ENCODE peak calls at places on chromosomes 16 and 17, in ten cellular contexts. V is transverse colon, K is Panc1, B is SK-N-SH, I is endothelial cell of umbilical vein, A is HCT116, L is suprapubic skin, S is upper lobe of left lung, U is H1, E is stomach. C is an unnamed sample. For H3K36me3, the result is how much of the 10 kb centered on the place peaks cover.

GRCh38 chr16:70158261-70158939 is 15.2 kb upstream of the CLEC18C start:
- DNase-seq in U (no peak), S (no peak), V (no peak), I (peak), A (no peak), K (no peak), L (peak), B (peak), E (no peak), C (no peak)

GRCh38 chr17:64732336-64733006 is 70.4 kb upstream of the SMURF2 start:
- DNase-seq in B (peak), V (no peak), E (no peak), U (no peak), S (no peak), K (no peak), L (peak), I (peak), A (no peak), C (no peak)

GRCh38 chr16:88886915-88887521 is 20.6 kb upstream of the PABPN1L start:
- DNase-seq in S (peak), I (no peak), V (peak), U (no peak), E (peak), B (no peak), A (no peak), L (no peak), K (no peak), C (no peak)

GRCh38 chr17:35947156-35947585 is 3.7 kb upstream of the LYZL6 start:
- DNase-seq in E (peak), S (no peak), K (peak), U (no peak), L (no peak), B (peak), V (peak), A (peak), I (peak), C (no peak)

GRCh38 chr17:74097461-74098131 is 105.9 kb upstream of the RPL38 start:
- DNase-seq in V (no peak), E (no peak), B (no peak), L (no peak), S (no peak), K (no peak), I (no peak), U (no peak), A (no peak), C (no peak)

GRCh38 chr17:68910256-68910705 is 44.9 kb downstream of the ABCA8 start:
- DNase-seq in U (no peak), A (no peak), L (no peak), B (no peak), E (no peak), K (no peak), V (no peak), I (no peak), S (no peak), C (no peak)

GRCh38 chr16:65538945-65539344 is 417.1 kb upstream of the CDH11 start:
- DNase-seq in U (no peak), B (no peak), E (no peak), S (no peak), L (no peak), I (no peak), K (no peak), V (no peak), A (no peak), C (no peak)

GRCh38 chr17:63700528-63701441 is 860 bp upstream of the LIMD2 start:
- DNase-seq in A (no peak), I (peak), L (peak), U (no peak), K (no peak), S (peak), B (peak), V (peak), E (peak), C (no peak)

GRCh38 chr17:32429598-32429997 is 14.7 kb upstream of the PSMD11 start:
- DNase-seq in B (no peak), E (no peak), U (no peak), S (no peak), A (no peak), I (no peak), L (no peak), K (no peak), V (no peak), C (no peak)

GRCh38 chr16:80804451-80805383 is at the start of gene CDYL2:
- DNase-seq in B (peak), L (no peak), K (no peak), E (peak), U (no peak), I (no peak), S (peak), A (no peak), V (peak), C (no peak)

GRCh38 chr17:19630651-19631050 is 17.9 kb upstream of the ALDH3A2 start:
- DNase-seq in L (no peak), B (no peak), E (no peak), S (no peak), U (no peak), K (no peak), V (no peak), A (no peak), I (no peak), C (no peak)

GRCh38 chr17:57455063-57455914 is 199.0 kb downstream of the MSI2 start:
- DNase-seq in L (no peak), I (no peak), U (no peak), A (no peak), K (no peak), V (no peak), E (no peak), B (no peak), S (peak), C (no peak)

GRCh38 chr17:37176683-37177082 is 199.1 kb upstream of the C17orf78 start:
- DNase-seq in L (no peak), V (no peak), U (no peak), S (no peak), A (no peak), E (no peak), K (no peak), I (peak), B (no peak), C (no peak)

GRCh38 chr17:59498421-59499307 is 66.7 kb upstream of the DHX40 start:
- DNase-seq in L (no peak), E (no peak), B (peak), A (no peak), U (no peak), V (no peak), I (no peak), S (no peak), K (no peak), C (no peak)

GRCh38 chr17:17246879-17247278 is 9.9 kb upstream of the FLCN start:
- DNase-seq in I (no peak), E (no peak), L (no peak), K (no peak), U (no peak), V (no peak), S (peak), B (no peak), A (no peak), C (no peak)

GRCh38 chr16:28838558-28838918 is 7.6 kb downstream of the TUFM start:
- DNase-seq in B (no peak), L (no peak), K (no peak), U (no peak), V (no peak), A (no peak), E (no peak), S (no peak), I (no peak), C (no peak)

GRCh38 chr16:29664133-29664912 is 1.3 kb downstream of the SPN start:
- DNase-seq in U (no peak), K (no peak), V (peak), I (no peak), A (no peak), E (no peak), L (no peak), B (no peak), S (peak), C (no peak)

GRCh38 chr16:7983671-7984070 is 606.6 kb downstream of the TMEM114 start:
- DNase-seq in A (no peak), V (no peak), I (no peak), U (no peak), E (no peak), K (no peak), B (no peak), S (no peak), L (no peak), C (no peak)

GRCh38 chr17:13725286-13725990 is 123.7 kb upstream of the HS3ST3A1 start:
- DNase-seq in E (no peak), V (no peak), S (no peak), K (no peak), U (no peak), B (no peak), L (no peak), A (no peak), I (no peak), C (no peak)

GRCh38 chr16:72815348-72816318 is 232.3 kb downstream of the ZFHX3 start:
- DNase-seq in L (no peak), V (no peak), A (no peak), S (no peak), K (no peak), U (no peak), B (no peak), I (no peak), E (no peak), C (no peak)

GRCh38 chr16:72823961-72824490 is 223.9 kb downstream of the ZFHX3 start:
- DNase-seq in I (no peak), B (peak), E (no peak), U (no peak), K (no peak), S (no peak), A (no peak), V (no peak), L (no peak), C (no peak)

GRCh38 chr16:72818286-72818845 is 229.6 kb downstream of the ZFHX3 start:
- DNase-seq in V (no peak), B (no peak), E (no peak), I (no peak), K (no peak), U (peak), A (no peak), S (no peak), L (no peak), C (no peak)

GRCh38 chr16:72821551-72821950 is 226.4 kb downstream of the ZFHX3 start:
- DNase-seq in V (no peak), I (peak), A (no peak), U (no peak), B (no peak), K (no peak), S (no peak), L (no peak), E (no peak), C (no peak)

DNA sequence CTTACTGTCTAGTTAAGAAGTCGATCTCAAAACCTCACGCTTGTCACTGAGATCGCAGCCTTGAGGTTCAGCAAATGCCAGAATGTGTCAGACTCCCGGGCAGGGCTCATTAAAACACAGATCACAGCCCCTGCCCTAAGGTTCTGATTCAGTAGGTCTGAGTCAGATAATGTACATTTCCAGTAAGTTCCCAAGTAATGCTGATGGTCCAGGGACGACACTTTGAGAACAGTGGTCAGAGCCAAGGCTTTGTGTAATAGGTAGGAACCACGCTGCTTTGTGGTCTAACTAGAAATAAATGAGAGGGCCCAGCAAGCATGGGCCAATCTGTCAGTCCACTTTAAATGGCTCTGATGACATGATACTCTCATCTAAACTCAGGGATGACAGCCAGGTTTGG is 228.6 kb downstream of the ZFHX3 start:
- DNase-seq in U (no peak), S (no peak), A (no peak), K (no peak), I (no peak), B (no peak), E (no peak), L (no peak), V (no peak), C (no peak)
- H3K4me3 ChIP-seq in U (no peak), S (no peak), A (no peak), K (no peak), I (no peak), B (no peak), E (no peak), L (no peak), V (no peak), C (no peak)

GRCh38 chr17:50078430-50078829 is 16.7 kb upstream of the PDK2 start:
- DNase-seq in A (no peak), U (no peak), S (no peak), L (no peak), E (no peak), B (no peak), I (no peak), K (no peak), V (no peak), C (no peak)

GRCh38 chr17:50081757-50082156 is 13.4 kb upstream of the PDK2 start:
- DNase-seq in U (no peak), L (no peak), B (no peak), A (no peak), E (no peak), S (no peak), V (no peak), K (no peak), I (no peak), C (no peak)

GRCh38 chr17:50080096-50080480 is 15.1 kb upstream of the PDK2 start:
- DNase-seq in A (no peak), U (no peak), V (no peak), S (no peak), B (no peak), K (no peak), I (no peak), L (no peak), E (no peak), C (no peak)

GRCh38 chr17:50079334-50080095 is 15.6 kb upstream of the PDK2 start:
- DNase-seq in E (peak), A (peak), V (peak), L (no peak), I (peak), K (no peak), S (no peak), B (no peak), U (no peak), C (no peak)

DNA sequence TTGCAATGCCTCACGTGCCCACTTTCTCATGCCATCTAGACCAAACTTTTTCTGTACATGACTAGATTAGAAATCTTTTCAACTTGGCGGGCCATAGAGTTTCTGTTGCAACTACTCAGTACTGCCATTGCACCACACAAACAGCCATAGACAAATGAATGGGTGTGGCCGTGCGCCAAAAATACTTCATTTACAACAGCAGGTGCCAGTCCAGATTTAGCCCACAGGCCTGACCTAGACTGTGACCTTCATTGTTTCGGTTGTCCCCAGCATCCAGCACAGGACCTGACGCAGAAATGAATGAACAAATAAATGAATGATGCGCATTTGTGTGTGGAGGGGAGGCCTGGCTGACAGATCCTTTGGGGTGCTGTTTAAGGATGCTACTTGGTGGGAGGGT is 14.3 kb upstream of the PDK2 start:
- DNase-seq in B (no peak), S (no peak), L (no peak), A (no peak), I (no peak), K (no peak), U (no peak), E (peak), V (peak), C (no peak)
- H3K36me3 ChIP-seq in B (half or more), S (half or more), L (under half), A (half or more), I (under half), K (under half), U (under half), E (half or more), V (under half), C (under half)

GRCh38 chr17:81514485-81514734 is 1.8 kb upstream of the ACTG1 start:
- DNase-seq in E (no peak), U (no peak), S (no peak), I (no peak), V (no peak), K (no peak), L (no peak), A (no peak), B (no peak), C (no peak)

GRCh38 chr17:81514735-81515529 is 2.3 kb upstream of the ACTG1 start:
- DNase-seq in B (peak), S (peak), L (peak), U (no peak), I (peak), K (no peak), V (peak), E (peak), A (peak), C (no peak)

GRCh38 chr17:81517009-81517338 is 4.4 kb upstream of the ACTG1 start:
- DNase-seq in E (no peak), B (no peak), L (peak), K (no peak), S (no peak), A (no peak), V (no peak), U (no peak), I (no peak), C (no peak)

GRCh38 chr17:81516439-81516838 is 3.8 kb upstream of the ACTG1 start:
- DNase-seq in K (no peak), V (peak), U (no peak), L (peak), A (no peak), E (no peak), B (no peak), I (no peak), S (peak), C (no peak)

GRCh38 chr17:81515530-81516041 is 3.0 kb upstream of the ACTG1 start:
- DNase-seq in A (no peak), I (no peak), L (peak), K (no peak), E (no peak), V (no peak), U (no peak), B (peak), S (no peak), C (no peak)
- TF ChIP-seq POLR2AphosphoS5 in A (no peak), I (no peak), L (no peak), K (no peak), E (no peak), V (no peak), U (no peak), B (no peak), S (no peak), C (no peak)

GRCh38 chr17:79557276-79557675 is 53.6 kb downstream of the RBFOX3 start:
- DNase-seq in S (no peak), I (no peak), A (no peak), U (no peak), B (no peak), K (no peak), V (no peak), E (no peak), L (no peak), C (no peak)
- H3K4me3 ChIP-seq in S (no peak), I (no peak), A (no peak), U (no peak), B (no peak), K (no peak), V (no peak), E (no peak), L (no peak), C (no peak)

GRCh38 chr16:56384074-56384721 is 41.1 kb downstream of the AMFR start:
- DNase-seq in I (no peak), K (no peak), A (no peak), U (no peak), B (no peak), L (no peak), V (no peak), E (no peak), S (no peak), C (no peak)
- H3K36me3 ChIP-seq in I (under half), K (under half), A (half or more), U (under half), B (half or more), L (half or more), V (half or more), E (half or more), S (half or more), C (under half)

DNA sequence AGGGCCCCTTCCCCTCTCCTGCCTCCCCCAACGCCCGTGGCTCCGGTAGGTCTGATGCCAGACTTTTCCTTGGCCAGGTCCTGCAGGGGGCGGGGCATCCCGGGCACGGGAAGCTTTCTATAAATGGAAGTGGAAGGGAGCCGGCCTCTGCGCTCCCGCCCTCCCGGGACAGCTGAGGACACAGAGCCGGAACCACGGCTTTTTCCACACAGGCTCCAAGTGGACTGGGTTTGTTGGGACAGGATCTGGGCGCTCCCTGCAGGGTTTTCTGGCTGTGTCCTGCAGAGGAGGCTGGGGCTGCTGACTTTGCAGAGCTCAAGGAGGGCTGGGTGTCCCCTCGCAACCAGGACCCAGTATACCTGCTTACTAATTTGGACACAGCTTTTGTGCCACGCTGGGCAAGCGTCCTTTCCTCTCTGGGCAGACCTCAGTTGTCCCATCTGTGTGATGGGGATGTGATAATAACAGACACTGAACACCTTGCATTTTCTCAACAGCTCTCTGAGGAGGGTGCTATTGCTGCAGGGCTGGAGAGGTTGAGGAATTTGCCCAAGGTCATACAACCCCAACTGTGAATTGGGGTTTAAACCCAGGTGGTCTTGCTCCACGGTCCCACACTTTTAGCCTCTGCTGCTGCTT is 1.8 kb downstream of the TNS4 start:
- DNase-seq in U (no peak), B (peak), K (no peak), I (peak), E (peak), V (peak), A (no peak), S (peak), L (peak), C (no peak)
- TF ChIP-seq POLR2AphosphoS5 in U (no peak), B (no peak), K (no peak), I (no peak), E (no peak), V (peak), A (no peak), S (peak), L (peak), C (no peak)

GRCh38 chr17:75153854-75154194 is 488 bp downstream of the JPT1 start:
- DNase-seq in B (no peak), I (peak), E (no peak), S (peak), L (peak), A (no peak), V (peak), K (no peak), U (no peak), C (no peak)

GRCh38 chr17:75152971-75153853 is 1.1 kb downstream of the JPT1 start:
- DNase-seq in B (peak), E (no peak), K (no peak), I (peak), V (peak), L (peak), A (no peak), U (no peak), S (peak), C (no peak)

GRCh38 chr17:75154195-75155106 is at the start of gene JPT1:
- DNase-seq in U (peak), B (peak), L (peak), I (peak), V (peak), S (peak), E (peak), K (peak), A (peak), C (peak)

GRCh38 chr17:75152523-75152922 is 1.8 kb downstream of the JPT1 start:
- DNase-seq in I (no peak), S (no peak), L (no peak), U (no peak), V (no peak), E (no peak), K (no peak), B (no peak), A (no peak), C (no peak)

GRCh38 chr17:75151893-75152292 is 2.4 kb downstream of the JPT1 start:
- DNase-seq in L (no peak), S (no peak), B (peak), A (no peak), U (no peak), E (no peak), K (no peak), I (no peak), V (no peak), C (no peak)
- H3K4me3 ChIP-seq in L (no peak), S (no peak), B (peak), A (no peak), U (peak), E (no peak), K (peak), I (no peak), V (no peak), C (peak)

DNA sequence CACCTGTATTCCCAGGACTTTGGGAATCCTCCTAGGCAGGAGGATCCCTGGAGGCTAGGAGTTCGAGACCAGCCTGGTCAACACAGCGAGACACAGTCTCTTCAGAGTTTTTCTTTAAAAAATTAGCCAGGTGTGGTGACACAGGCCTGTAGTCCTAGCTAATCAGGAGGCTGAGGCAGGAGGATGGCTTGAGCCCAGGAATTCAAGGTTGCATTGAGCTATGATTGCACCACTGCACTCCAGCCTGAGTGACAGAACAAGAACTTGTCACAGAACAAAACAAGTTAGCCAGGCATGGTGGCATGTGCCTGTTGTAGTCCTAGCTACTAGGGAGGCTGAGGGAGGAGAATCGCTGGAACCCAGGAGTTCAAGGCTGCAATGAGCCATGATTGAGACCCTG is 24.8 kb downstream of the ANKRD40 start:
- DNase-seq in U (no peak), K (no peak), B (no peak), V (no peak), S (no peak), E (no peak), L (peak), A (no peak), I (no peak), C (no peak)
- H3K36me3 ChIP-seq in U (under half), K (under half), B (under half), V (under half), S (under half), E (under half), L (under half), A (under half), I (under half), C (under half)